ENCODE peak calls at places on chromosomes 3 and 15, in eight cellular contexts. X, S, W, B, A, G, Q and U are unnamed samples.

GRCh38 chr3:16183601-16184270 is 9.3 kb downstream of the GALNT15 start:
- DNase-seq in X (no peak), S (no peak), W (no peak), B (peak), A (peak), G (no peak), Q (no peak), U (no peak)

GRCh38 chr3:29281265-29282228 is 676 bp downstream of the RBMS3 start:
- DNase-seq in X (no peak), S (no peak), W (peak), B (peak), A (peak), G (no peak), Q (no peak), U (no peak)

GRCh38 chr3:189143321-189143720 is 28.4 kb upstream of the TPRG1 start:
- DNase-seq in X (no peak), S (no peak), W (no peak), B (peak), A (peak), G (no peak), Q (no peak), U (no peak)

GRCh38 chr3:106829206-106829605 is 548.0 kb upstream of the CCDC54 start:
- DNase-seq in X (no peak), S (no peak), W (no peak), B (peak), A (peak), G (no peak), Q (no peak), U (no peak)

GRCh38 chr3:151838574-151839312 is 24.8 kb downstream of the AADAC start:
- DNase-seq in X (no peak), S (no peak), W (peak), B (peak), A (peak), G (no peak), Q (peak), U (no peak)

GRCh38 chr3:116569611-116570010 is 124.3 kb upstream of the LSAMP start:
- DNase-seq in X (no peak), S (no peak), W (no peak), B (no peak), A (peak), G (no peak), Q (no peak), U (no peak)

GRCh38 chr3:177622520-177622919 is 425.2 kb upstream of the TBL1XR1 start:
- DNase-seq in X (no peak), S (no peak), W (peak), B (no peak), A (no peak), G (no peak), Q (no peak), U (no peak)

GRCh38 chr3:38611866-38612265 is 37.6 kb downstream of the SCN5A start:
- DNase-seq in X (no peak), S (no peak), W (no peak), B (no peak), A (no peak), G (peak), Q (no peak), U (no peak)

GRCh38 chr3:127817331-127817821 is 4.9 kb downstream of the MGLL start:
- DNase-seq in X (no peak), S (no peak), W (peak), B (peak), A (peak), G (no peak), Q (no peak), U (no peak)

GRCh38 chr3:111681705-111682426 is 86.7 kb upstream of the ZBED2 start:
- DNase-seq in X (no peak), S (no peak), W (no peak), B (no peak), A (no peak), G (no peak), Q (no peak), U (no peak)

GRCh38 chr3:30263921-30264313 is 342.5 kb upstream of the TGFBR2 start:
- DNase-seq in X (no peak), S (no peak), W (no peak), B (no peak), A (no peak), G (no peak), Q (no peak), U (no peak)

GRCh38 chr3:186636536-186636935 is 3.7 kb upstream of the FETUB start:
- DNase-seq in X (no peak), S (no peak), W (no peak), B (no peak), A (no peak), G (no peak), Q (no peak), U (no peak)

GRCh38 chr15:33453761-33454160 is 143.0 kb downstream of the RYR3 start:
- DNase-seq in X (no peak), S (no peak), W (peak), B (no peak), A (no peak), G (no peak), Q (no peak), U (no peak)

GRCh38 chr3:10602769-10603768 is 97.7 kb upstream of the ATP2B2 start:
- DNase-seq in X (peak), S (peak), W (no peak), B (no peak), A (no peak), G (no peak), Q (no peak), U (no peak)

GRCh38 chr3:151837057-151837456 is 23.1 kb downstream of the AADAC start:
- DNase-seq in X (no peak), S (no peak), W (peak), B (peak), A (peak), G (no peak), Q (peak), U (no peak)

GRCh38 chr3:37279226-37279625 is 104.8 kb upstream of the LRRFIP2 start:
- DNase-seq in X (no peak), S (no peak), W (no peak), B (no peak), A (no peak), G (no peak), Q (no peak), U (no peak)